ENCODE peak calls at places on chromosomes 11 and 22, in four cellular contexts. S is NCI-H1436, V is ascending aorta, G is osteocyte. K is an unnamed sample.

GRCh38 chr11:69350596-69350995 is 56.6 kb downstream of the MYEOV start:
- DNase-seq in V (no peak), S (no peak), G (no peak), K (no peak)

GRCh38 chr11:84524422-84525051 is 1102.6 kb downstream of the DLG2 start:
- DNase-seq in V (no peak), S (peak; percentile 8), G (no peak), K (no peak)

GRCh38 chr11:11387906-11388305 is 34.9 kb upstream of the CSNK2A3 start:
- DNase-seq in S (no peak), G (no peak), V (no peak), K (no peak)

GRCh38 chr11:64608636-64609035 is 17.6 kb downstream of the SLC22A12 start:
- DNase-seq in G (no peak), V (no peak), S (no peak), K (no peak)

GRCh38 chr11:8068605-8069221 is 12.3 kb upstream of the TUB start:
- DNase-seq in V (peak; percentile 69), S (no peak), G (no peak), K (no peak)

GRCh38 chr22:23289851-23290724 is 109.8 kb downstream of the BCR start:
- DNase-seq in S (no peak), V (peak; percentile 75), G (no peak), K (no peak)

GRCh38 chr22:50001388-50002231 is 11.0 kb downstream of the IL17REL start:
- DNase-seq in V (no peak), G (no peak), S (no peak), K (no peak)

GRCh38 chr22:25048659-25049657 is 96.4 kb downstream of the KIAA1671 start:
- DNase-seq in V (peak; percentile 75), S (peak; percentile 61), G (no peak), K (peak; percentile 31)

GRCh38 chr22:42747701-42748513 is 27.2 kb upstream of the A4GALT start:
- DNase-seq in S (no peak), G (no peak), V (no peak), K (no peak)

GRCh38 chr11:8206251-8207079 is 37.6 kb upstream of the RIC3 start:
- DNase-seq in G (peak; percentile 73), V (no peak), S (peak; percentile 90), K (no peak)

GRCh38 chr11:15223318-15223717 is 108.6 kb downstream of the INSC start:
- DNase-seq in V (no peak), S (no peak), G (no peak), K (no peak)

GRCh38 chr11:836700-837099 is 3.9 kb downstream of the CD151 start:
- DNase-seq in S (no peak), V (no peak), G (no peak), K (no peak)

GRCh38 chr11:120643254-120643653 is 131.7 kb downstream of the GRIK4 start:
- DNase-seq in G (no peak), S (no peak), V (no peak), K (no peak)

GRCh38 chr11:116694815-116695590 is 77.8 kb downstream of the BUD13 start:
- DNase-seq in G (peak; percentile 74), S (no peak), V (peak; percentile 40), K (peak; percentile 34)

GRCh38 chr11:108035690-108036089 is 27.0 kb downstream of the CUL5 start:
- DNase-seq in G (no peak), V (no peak), S (no peak), K (no peak)

GRCh38 chr22:25508161-25508560 is 56.3 kb upstream of the GRK3 start:
- DNase-seq in S (no peak), G (no peak), V (no peak), K (no peak)

GRCh38 chr11:102115557-102115956 is 5.3 kb downstream of the YAP1 start:
- DNase-seq in V (no peak), G (no peak), S (no peak), K (no peak)

K was measured in breast epithelium.